ENCODE peak calls at places on chromosomes 11 and 22, in four cellular contexts. One of them, this sample, is unnamed.
A peak's percentile ranks its signal among the peaks of the same experiment; 100 is the strongest.

GRCh38 chr11:8863838-8864237 is 47.2 kb upstream of the AKIP1 start:
- DNase-seq in stimulated activated CD4-positive, alpha-beta T cell treated with anti-CD3 and anti-CD28 coated beads, Interleukin-2, amount 100 ng/mL, for 48 hours: no peak
- DNase-seq in tibial nerve: no peak
- DNase-seq in RCC 7860: no peak
- DNase-seq in this sample: no peak

GRCh38 chr11:125239585-125240331 is 75.2 kb downstream of the PKNOX2 start:
- DNase-seq in RCC 7860: no peak
- DNase-seq in tibial nerve: no peak
- DNase-seq in stimulated activated CD4-positive, alpha-beta T cell treated with anti-CD3 and anti-CD28 coated beads, Interleukin-2, amount 100 ng/mL, for 48 hours: no peak
- DNase-seq in this sample: no peak

GRCh38 chr22:41826430-41827383 is 6.2 kb upstream of the SREBF2 start:
- DNase-seq in RCC 7860: no peak
- DNase-seq in stimulated activated CD4-positive, alpha-beta T cell treated with anti-CD3 and anti-CD28 coated beads, Interleukin-2, amount 100 ng/mL, for 48 hours: no peak
- DNase-seq in tibial nerve: no peak
- DNase-seq in this sample: no peak

GRCh38 chr11:15761235-15761634 is 595.1 kb downstream of the SOX6 start:
- DNase-seq in tibial nerve: no peak
- DNase-seq in RCC 7860: no peak
- DNase-seq in stimulated activated CD4-positive, alpha-beta T cell treated with anti-CD3 and anti-CD28 coated beads, Interleukin-2, amount 100 ng/mL, for 48 hours: no peak
- DNase-seq in this sample: no peak

GRCh38 chr11:8383227-8383626 is 119.5 kb upstream of the LMO1 start:
- DNase-seq in RCC 7860: no peak
- DNase-seq in tibial nerve: no peak
- DNase-seq in stimulated activated CD4-positive, alpha-beta T cell treated with anti-CD3 and anti-CD28 coated beads, Interleukin-2, amount 100 ng/mL, for 48 hours: no peak
- DNase-seq in this sample: no peak

GRCh38 chr11:118511576-118511975 is 15.7 kb upstream of the TTC36 start:
- DNase-seq in RCC 7860: no peak
- DNase-seq in tibial nerve: no peak
- DNase-seq in stimulated activated CD4-positive, alpha-beta T cell treated with anti-CD3 and anti-CD28 coated beads, Interleukin-2, amount 100 ng/mL, for 48 hours: no peak
- DNase-seq in this sample: no peak

GRCh38 chr11:44658451-44658850 is 68.3 kb upstream of the TSPAN18 start:
- DNase-seq in RCC 7860: no peak
- DNase-seq in tibial nerve: no peak
- DNase-seq in stimulated activated CD4-positive, alpha-beta T cell treated with anti-CD3 and anti-CD28 coated beads, Interleukin-2, amount 100 ng/mL, for 48 hours: no peak
- DNase-seq in this sample: no peak

GRCh38 chr22:22087854-22088657 is 105.5 kb upstream of the TOP3B start:
- DNase-seq in stimulated activated CD4-positive, alpha-beta T cell treated with anti-CD3 and anti-CD28 coated beads, Interleukin-2, amount 100 ng/mL, for 48 hours: no peak
- DNase-seq in tibial nerve: no peak
- DNase-seq in RCC 7860: no peak
- DNase-seq in this sample: no peak

GRCh38 chr11:7579226-7579825 is 65.5 kb downstream of the PPFIBP2 start:
- DNase-seq in tibial nerve: no peak
- DNase-seq in stimulated activated CD4-positive, alpha-beta T cell treated with anti-CD3 and anti-CD28 coated beads, Interleukin-2, amount 100 ng/mL, for 48 hours: no peak
- DNase-seq in RCC 7860: no peak
- DNase-seq in this sample: no peak

GRCh38 chr11:129861702-129862107 is 33.7 kb downstream of the NFRKB start:
- DNase-seq in stimulated activated CD4-positive, alpha-beta T cell treated with anti-CD3 and anti-CD28 coated beads, Interleukin-2, amount 100 ng/mL, for 48 hours: no peak
- DNase-seq in RCC 7860: peak; percentile 91
- DNase-seq in tibial nerve: peak; percentile 32
- DNase-seq in this sample: peak; percentile 94

GRCh38 chr11:19794161-19794560 is 81.5 kb downstream of the NAV2 start:
- DNase-seq in tibial nerve: no peak
- DNase-seq in stimulated activated CD4-positive, alpha-beta T cell treated with anti-CD3 and anti-CD28 coated beads, Interleukin-2, amount 100 ng/mL, for 48 hours: no peak
- DNase-seq in RCC 7860: no peak
- DNase-seq in this sample: no peak

GRCh38 chr22:36052505-36052941 is 23.9 kb upstream of the RBFOX2 start:
- DNase-seq in RCC 7860: peak; percentile 69
- DNase-seq in stimulated activated CD4-positive, alpha-beta T cell treated with anti-CD3 and anti-CD28 coated beads, Interleukin-2, amount 100 ng/mL, for 48 hours: no peak
- DNase-seq in tibial nerve: no peak
- DNase-seq in this sample: peak; percentile 2

GRCh38 chr11:15073361-15074205 is at the start of gene CALCB:
- DNase-seq in tibial nerve: no peak
- DNase-seq in RCC 7860: no peak
- DNase-seq in stimulated activated CD4-positive, alpha-beta T cell treated with anti-CD3 and anti-CD28 coated beads, Interleukin-2, amount 100 ng/mL, for 48 hours: peak; percentile 23
- DNase-seq in this sample: peak; percentile 4

GRCh38 chr11:133821776-133822175 is 23.5 kb downstream of the SPATA19 start:
- DNase-seq in tibial nerve: peak; percentile 32
- DNase-seq in RCC 7860: no peak
- DNase-seq in stimulated activated CD4-positive, alpha-beta T cell treated with anti-CD3 and anti-CD28 coated beads, Interleukin-2, amount 100 ng/mL, for 48 hours: peak; percentile 18
- DNase-seq in this sample: peak; percentile 31

GRCh38 chr22:29951675-29952413 is 68.9 kb downstream of the MTMR3 start:
- DNase-seq in RCC 7860: no peak
- DNase-seq in tibial nerve: no peak
- DNase-seq in stimulated activated CD4-positive, alpha-beta T cell treated with anti-CD3 and anti-CD28 coated beads, Interleukin-2, amount 100 ng/mL, for 48 hours: no peak
- DNase-seq in this sample: no peak

GRCh38 chr11:69287968-69288882 is 5.7 kb upstream of the MYEOV start:
- DNase-seq in tibial nerve: no peak
- DNase-seq in RCC 7860: no peak
- DNase-seq in stimulated activated CD4-positive, alpha-beta T cell treated with anti-CD3 and anti-CD28 coated beads, Interleukin-2, amount 100 ng/mL, for 48 hours: no peak
- DNase-seq in this sample: no peak

GRCh38 chr22:28105396-28105795 is 186.3 kb upstream of the PITPNB start:
- DNase-seq in RCC 7860: no peak
- DNase-seq in stimulated activated CD4-positive, alpha-beta T cell treated with anti-CD3 and anti-CD28 coated beads, Interleukin-2, amount 100 ng/mL, for 48 hours: no peak
- DNase-seq in tibial nerve: no peak
- DNase-seq in this sample: no peak

GRCh38 chr22:37659066-37659896 is 758 bp downstream of the PDXP start:
- DNase-seq in RCC 7860: no peak
- DNase-seq in tibial nerve: no peak
- DNase-seq in stimulated activated CD4-positive, alpha-beta T cell treated with anti-CD3 and anti-CD28 coated beads, Interleukin-2, amount 100 ng/mL, for 48 hours: no peak
- DNase-seq in this sample: no peak

GRCh38 chr11:11894486-11894885 is 52.7 kb downstream of the USP47 start:
- DNase-seq in tibial nerve: no peak
- DNase-seq in stimulated activated CD4-positive, alpha-beta T cell treated with anti-CD3 and anti-CD28 coated beads, Interleukin-2, amount 100 ng/mL, for 48 hours: no peak
- DNase-seq in RCC 7860: no peak
- DNase-seq in this sample: no peak

GRCh38 chr11:13446444-13446843 is 16.6 kb downstream of the BTBD10 start:
- DNase-seq in tibial nerve: no peak
- DNase-seq in RCC 7860: peak; percentile 16
- DNase-seq in stimulated activated CD4-positive, alpha-beta T cell treated with anti-CD3 and anti-CD28 coated beads, Interleukin-2, amount 100 ng/mL, for 48 hours: no peak
- DNase-seq in this sample: peak; percentile 45

GRCh38 chr22:37234736-37235711 is 9.0 kb downstream of the RAC2 start:
- DNase-seq in stimulated activated CD4-positive, alpha-beta T cell treated with anti-CD3 and anti-CD28 coated beads, Interleukin-2, amount 100 ng/mL, for 48 hours: no peak
- DNase-seq in RCC 7860: no peak
- DNase-seq in tibial nerve: no peak
- DNase-seq in this sample: no peak

GRCh38 chr11:57778318-57779037 is 16.9 kb downstream of the CTNND1 start:
- DNase-seq in stimulated activated CD4-positive, alpha-beta T cell treated with anti-CD3 and anti-CD28 coated beads, Interleukin-2, amount 100 ng/mL, for 48 hours: no peak
- DNase-seq in RCC 7860: peak; percentile 92
- DNase-seq in tibial nerve: peak; percentile 72
- DNase-seq in this sample: peak; percentile 94

GRCh38 chr22:33666661-33667619 is 253.3 kb downstream of the LARGE1 start:
- DNase-seq in stimulated activated CD4-positive, alpha-beta T cell treated with anti-CD3 and anti-CD28 coated beads, Interleukin-2, amount 100 ng/mL, for 48 hours: no peak
- DNase-seq in tibial nerve: no peak
- DNase-seq in RCC 7860: no peak
- DNase-seq in this sample: no peak

GRCh38 chr11:43830928-43831440 is 49.6 kb upstream of the ALKBH3 start:
- DNase-seq in stimulated activated CD4-positive, alpha-beta T cell treated with anti-CD3 and anti-CD28 coated beads, Interleukin-2, amount 100 ng/mL, for 48 hours: peak; percentile 36
- DNase-seq in RCC 7860: peak; percentile 98
- DNase-seq in tibial nerve: no peak
- DNase-seq in this sample: peak; percentile 99

GRCh38 chr22:18146389-18146753 is 3.6 kb upstream of the USP18 start:
- DNase-seq in RCC 7860: no peak
- DNase-seq in tibial nerve: no peak
- DNase-seq in stimulated activated CD4-positive, alpha-beta T cell treated with anti-CD3 and anti-CD28 coated beads, Interleukin-2, amount 100 ng/mL, for 48 hours: no peak
- DNase-seq in this sample: no peak

GRCh38 chr11:17498058-17498457 is 21.4 kb upstream of the ABCC8 start:
- DNase-seq in tibial nerve: no peak
- DNase-seq in stimulated activated CD4-positive, alpha-beta T cell treated with anti-CD3 and anti-CD28 coated beads, Interleukin-2, amount 100 ng/mL, for 48 hours: no peak
- DNase-seq in RCC 7860: no peak
- DNase-seq in this sample: no peak

GRCh38 chr22:30947163-30947820 is 21.3 kb downstream of the MORC2 start:
- DNase-seq in tibial nerve: no peak
- DNase-seq in stimulated activated CD4-positive, alpha-beta T cell treated with anti-CD3 and anti-CD28 coated beads, Interleukin-2, amount 100 ng/mL, for 48 hours: no peak
- DNase-seq in RCC 7860: no peak
- DNase-seq in this sample: no peak

GRCh38 chr22:40653361-40653760 is 16.8 kb upstream of the MRTFA start:
- DNase-seq in RCC 7860: no peak
- DNase-seq in stimulated activated CD4-positive, alpha-beta T cell treated with anti-CD3 and anti-CD28 coated beads, Interleukin-2, amount 100 ng/mL, for 48 hours: no peak
- DNase-seq in tibial nerve: no peak
- DNase-seq in this sample: no peak

GRCh38 chr11:67664213-67664585 is 10.2 kb downstream of the ALDH3B2 start:
- DNase-seq in tibial nerve: no peak
- DNase-seq in RCC 7860: no peak
- DNase-seq in stimulated activated CD4-positive, alpha-beta T cell treated with anti-CD3 and anti-CD28 coated beads, Interleukin-2, amount 100 ng/mL, for 48 hours: no peak
- DNase-seq in this sample: no peak

GRCh38 chr11:95727630-95728029 is 62.0 kb downstream of the FAM76B start:
- DNase-seq in stimulated activated CD4-positive, alpha-beta T cell treated with anti-CD3 and anti-CD28 coated beads, Interleukin-2, amount 100 ng/mL, for 48 hours: no peak
- DNase-seq in tibial nerve: no peak
- DNase-seq in RCC 7860: no peak
- DNase-seq in this sample: no peak

GRCh38 chr11:102620858-102621561 is 4.1 kb downstream of the MMP20 start:
- DNase-seq in RCC 7860: no peak
- DNase-seq in tibial nerve: no peak
- DNase-seq in stimulated activated CD4-positive, alpha-beta T cell treated with anti-CD3 and anti-CD28 coated beads, Interleukin-2, amount 100 ng/mL, for 48 hours: no peak
- DNase-seq in this sample: no peak

GRCh38 chr11:74641289-74641688 is 48.9 kb downstream of the POLD3 start:
- DNase-seq in stimulated activated CD4-positive, alpha-beta T cell treated with anti-CD3 and anti-CD28 coated beads, Interleukin-2, amount 100 ng/mL, for 48 hours: no peak
- DNase-seq in RCC 7860: no peak
- DNase-seq in tibial nerve: no peak
- DNase-seq in this sample: no peak

GRCh38 chr11:128948583-128948982 is 5.9 kb upstream of the TP53AIP1 start:
- DNase-seq in RCC 7860: no peak
- DNase-seq in stimulated activated CD4-positive, alpha-beta T cell treated with anti-CD3 and anti-CD28 coated beads, Interleukin-2, amount 100 ng/mL, for 48 hours: no peak
- DNase-seq in tibial nerve: no peak
- DNase-seq in this sample: no peak

GRCh38 chr22:36009085-36009484 is 19.5 kb downstream of the RBFOX2 start:
- DNase-seq in RCC 7860: no peak
- DNase-seq in tibial nerve: no peak
- DNase-seq in stimulated activated CD4-positive, alpha-beta T cell treated with anti-CD3 and anti-CD28 coated beads, Interleukin-2, amount 100 ng/mL, for 48 hours: no peak
- DNase-seq in this sample: no peak

This sample was measured in ACHN.